ENCODE peak calls at places on chromosomes 13 and 19, in eight cellular contexts. A, Z, E, H, J, L, D and S are unnamed samples.

GRCh38 chr19:9008667-9009066 is 1.5 kb downstream of the MUC16 start:
- DNase-seq in A (no peak), Z (no peak), E (no peak), H (no peak), J (no peak), L (no peak), D (peak; percentile 75), S (no peak)

GRCh38 chr13:66994498-66995365 is 235.4 kb downstream of the PCDH9 start:
- DNase-seq in A (no peak), Z (no peak), E (no peak), H (no peak), J (no peak), L (no peak), D (no peak), S (no peak)

GRCh38 chr19:44512326-44513298 is 12.3 kb upstream of the ZNF180 start:
- DNase-seq in A (no peak), Z (no peak), E (peak; percentile 56), H (no peak), J (no peak), L (no peak), D (no peak), S (no peak)

GRCh38 chr13:99506632-99507031 is 5.4 kb downstream of the TM9SF2 start:
- DNase-seq in A (no peak), Z (no peak), E (no peak), H (no peak), J (no peak), L (no peak), D (no peak), S (no peak)

GRCh38 chr13:39347926-39348901 is 254.8 kb downstream of the LHFPL6 start:
- DNase-seq in A (no peak), Z (no peak), E (no peak), H (peak; percentile 57), J (no peak), L (no peak), D (no peak), S (no peak)

GRCh38 chr19:48354332-48354992 is 9.3 kb downstream of the TMEM143 start:
- DNase-seq in A (no peak), Z (no peak), E (peak; percentile 60), H (no peak), J (no peak), L (no peak), D (no peak), S (no peak)

GRCh38 chr19:14118165-14119051 is 846 bp upstream of the PRKACA start:
- DNase-seq in A (peak; percentile 24), Z (peak; percentile 96), E (peak; percentile 61), H (peak; percentile 80), J (no peak), L (peak; percentile 57), D (peak; percentile 81), S (peak; percentile 84)

GRCh38 chr13:78067290-78067689 is 148.7 kb upstream of the EDNRB start:
- DNase-seq in A (no peak), Z (no peak), E (no peak), H (no peak), J (no peak), L (no peak), D (no peak), S (no peak)

GRCh38 chr19:49359851-49360845 is 2.1 kb downstream of the TEAD2 start:
- DNase-seq in A (no peak), Z (no peak), E (no peak), H (no peak), J (no peak), L (no peak), D (no peak), S (no peak)

GRCh38 chr13:30892966-30893365 is 13.1 kb upstream of the MEDAG start:
- DNase-seq in A (no peak), Z (peak; percentile 84), E (peak; percentile 38), H (no peak), J (no peak), L (no peak), D (no peak), S (no peak)

GRCh38 chr19:43407416-43408005 is 7.2 kb upstream of the TEX101 start:
- DNase-seq in A (no peak), Z (no peak), E (no peak), H (no peak), J (no peak), L (no peak), D (no peak), S (no peak)

GRCh38 chr13:41139296-41139966 is 6.8 kb upstream of the KBTBD6 start:
- DNase-seq in A (no peak), Z (no peak), E (no peak), H (no peak), J (no peak), L (no peak), D (no peak), S (no peak)

GRCh38 chr19:35560271-35560670 is 3.2 kb downstream of the ATP4A start:
- DNase-seq in A (no peak), Z (no peak), E (no peak), H (no peak), J (no peak), L (no peak), D (no peak), S (no peak)

GRCh38 chr13:42574011-42574410 is at the start of gene TNFSF11:
- DNase-seq in A (no peak), Z (no peak), E (no peak), H (no peak), J (no peak), L (no peak), D (no peak), S (no peak)

GRCh38 chr13:36528105-36528504 is 95.8 kb downstream of the CCNA1 start:
- DNase-seq in A (no peak), Z (no peak), E (no peak), H (no peak), J (no peak), L (no peak), D (no peak), S (no peak)

GRCh38 chr13:78137404-78138142 is 218.9 kb upstream of the EDNRB start:
- DNase-seq in A (no peak), Z (no peak), E (peak; percentile 69), H (no peak), J (no peak), L (no peak), D (peak; percentile 65), S (peak; percentile 33)

GRCh38 chr19:46392252-46392801 is 21.0 kb downstream of the CCDC8 start:
- DNase-seq in A (no peak), Z (peak; percentile 71), E (no peak), H (no peak), J (no peak), L (no peak), D (no peak), S (no peak)

GRCh38 chr19:46392837-46393236 is 20.5 kb downstream of the CCDC8 start:
- DNase-seq in A (no peak), Z (no peak), E (no peak), H (no peak), J (no peak), L (no peak), D (no peak), S (no peak)

GRCh38 chr19:46390121-46390858 is 23.1 kb downstream of the CCDC8 start:
- DNase-seq in A (no peak), Z (peak; percentile 60), E (no peak), H (no peak), J (no peak), L (no peak), D (no peak), S (no peak)

GRCh38 chr19:46391296-46392251 is 21.8 kb downstream of the CCDC8 start:
- DNase-seq in A (no peak), Z (peak; percentile 61), E (no peak), H (no peak), J (no peak), L (no peak), D (no peak), S (no peak)

DNA sequence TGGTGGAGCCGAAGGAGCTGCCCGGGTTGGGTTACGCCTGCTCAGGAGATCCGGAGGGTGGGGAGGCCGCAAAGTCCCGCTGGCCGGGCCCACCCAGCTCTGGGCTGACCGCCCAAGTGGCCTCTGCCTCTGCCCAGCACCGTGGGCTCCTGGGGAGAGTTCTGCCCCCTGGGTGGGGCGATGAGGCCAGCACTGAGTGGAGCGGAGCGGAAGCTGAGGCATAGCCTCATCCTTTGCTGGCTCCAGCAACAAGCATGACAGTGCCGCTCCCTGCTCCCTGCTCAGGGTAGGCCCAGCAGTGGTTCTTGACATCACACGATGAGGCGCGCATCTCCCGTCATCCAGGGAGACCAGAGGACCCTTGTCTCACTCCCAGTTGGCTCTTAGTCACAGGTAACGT is 22.5 kb downstream of the CCDC8 start:
- DNase-seq in A (no peak), Z (peak; percentile 67), E (no peak), H (no peak), J (no peak), L (no peak), D (no peak), S (no peak)
- H3K27ac ChIP-seq in A (no peak overlapping the region), Z (peak overlapping the region; percentile 70), E (no peak overlapping the region), H (no peak overlapping the region), J (no peak overlapping the region), L (no peak overlapping the region), D (no peak overlapping the region), S (no peak overlapping the region)

GRCh38 chr13:113489171-113489548 is 1.4 kb downstream of the DCUN1D2 start:
- DNase-seq in A (no peak), Z (no peak), E (no peak), H (no peak), J (no peak), L (no peak), D (peak; percentile 17), S (no peak)
- H3K4me1 ChIP-seq in A (peaks cover 64% of the 10 kb centered on the region), Z (no peaks in the 10 kb centered on the region), E (peaks cover 26% of the 10 kb centered on the region), H (peaks cover 34% of the 10 kb centered on the region), J (peaks cover 23% of the 10 kb centered on the region), L (peaks cover 14% of the 10 kb centered on the region), D (peaks cover 20% of the 10 kb centered on the region), S (peaks cover 14% of the 10 kb centered on the region)

DNA sequence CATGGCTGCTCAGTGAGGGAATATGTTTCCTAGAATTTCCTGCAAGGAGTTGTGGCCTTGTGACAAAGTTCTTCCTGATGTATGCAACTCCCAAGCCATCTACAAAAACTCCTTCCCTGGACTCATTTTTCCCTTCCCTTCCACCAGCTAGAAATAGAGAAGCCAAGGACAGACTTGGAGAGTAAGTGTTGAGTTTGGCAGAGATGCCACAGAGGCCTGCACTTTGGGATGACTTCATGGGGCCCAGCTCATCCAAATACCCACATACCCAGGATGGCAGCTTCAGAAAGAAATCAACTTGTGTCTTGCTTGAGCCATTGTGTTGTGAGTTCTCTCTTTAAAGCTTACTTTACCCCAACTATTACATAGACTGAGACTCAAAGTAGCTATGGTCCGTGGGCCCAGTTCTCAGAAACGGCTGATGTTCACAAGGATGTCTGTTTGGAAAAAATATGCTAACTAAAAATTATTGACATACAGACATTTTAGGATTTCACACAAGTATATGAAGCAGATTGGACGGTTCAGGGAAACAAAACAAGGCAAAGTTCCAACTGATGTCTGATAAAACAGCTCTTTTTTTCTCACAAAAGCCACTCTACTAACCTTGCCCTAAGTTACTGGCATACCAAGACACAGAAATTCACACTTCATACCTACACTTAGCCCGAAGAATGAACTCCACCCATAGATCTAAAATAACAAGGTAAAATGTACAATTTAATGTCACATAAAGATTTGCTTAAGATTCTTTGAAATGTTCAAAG is 107.9 kb downstream of the NALCN start:
- DNase-seq in A (no peak), Z (no peak), E (no peak), H (no peak), J (no peak), L (no peak), D (no peak), S (no peak)
- H3K27ac ChIP-seq in A (no peak overlapping the region), Z (peak overlapping the region; percentile 63), E (no peak overlapping the region), H (no peak overlapping the region), J (no peak overlapping the region), L (no peak overlapping the region), D (no peak overlapping the region), S (no peak overlapping the region)

GRCh38 chr13:97385146-97385545 is 48.8 kb upstream of the RAP2A start:
- DNase-seq in A (no peak), Z (no peak), E (no peak), H (no peak), J (no peak), L (no peak), D (no peak), S (no peak)
- H3K4me1 ChIP-seq in A (peaks cover 12% of the 10 kb centered on the region), Z (no peaks in the 10 kb centered on the region), E (peaks cover 29% of the 10 kb centered on the region), H (peaks cover 7% of the 10 kb centered on the region), J (peaks cover 11% of the 10 kb centered on the region), L (peaks cover under 1% of the 10 kb centered on the region), D (no peaks in the 10 kb centered on the region), S (peaks cover 5% of the 10 kb centered on the region)